ENCODE peak calls at places on chromosome 2, in eight cellular contexts. L is Calu3; F is GM20000; Q is A549; G is GM03348; J is astrocyte of the hippocampus; H is RPMI8226; Z is CD8-positive, alpha-beta T cell. B is an unnamed sample.

GRCh38 chr2:54609241-54609640 is 114.2 kb upstream of the EML6 start:
- DNase-seq in F (no peak), Q (no peak), Z (no peak), J (no peak), L (no peak), H (no peak), G (no peak), B (no peak)

GRCh38 chr2:216842634-216843033 is 17.2 kb downstream of the TNP1 start:
- DNase-seq in Z (no peak), J (no peak), G (peak; percentile 52), L (no peak), H (peak; percentile 90), Q (no peak), F (no peak), B (no peak)

GRCh38 chr2:127580167-127581049 is 44.9 kb downstream of the MYO7B start:
- DNase-seq in L (no peak), F (no peak), Z (no peak), G (no peak), Q (no peak), J (no peak), H (no peak), B (no peak)

GRCh38 chr2:182103531-182103930 is 117.9 kb downstream of the PPP1R1C start:
- DNase-seq in Z (no peak), H (no peak), Q (no peak), F (no peak), J (peak; percentile 6), L (no peak), G (peak; percentile 5), B (no peak)

GRCh38 chr2:101372792-101373191 is 14.5 kb downstream of the CREG2 start:
- DNase-seq in Q (no peak), F (no peak), H (no peak), Z (no peak), G (no peak), J (no peak), L (no peak), B (no peak)

GRCh38 chr2:203062126-203062525 is 47.5 kb downstream of the NBEAL1 start:
- DNase-seq in J (no peak), G (no peak), F (no peak), Q (no peak), H (no peak), Z (no peak), L (no peak), B (no peak)

GRCh38 chr2:176687944-176688343 is 418.7 kb downstream of the MTX2 start:
- DNase-seq in Q (no peak), F (no peak), L (no peak), Z (no peak), H (no peak), J (no peak), G (no peak), B (no peak)

GRCh38 chr2:230899786-230900185 is 25.3 kb downstream of the GPR55 start:
- DNase-seq in Q (no peak), Z (no peak), H (no peak), J (no peak), L (no peak), G (no peak), F (no peak), B (no peak)